ENCODE peak calls at places on chromosomes 16 and 17, in seven cellular contexts. B is fibroblast of mammary gland, V is GM06990, Y is colonic mucosa, F is lung, G is prostate gland, A is BJ. O is an unnamed sample.

GRCh38 chr16:81524382-81524781 is 79.8 kb downstream of the CMIP start:
- DNase-seq in G (no peak), Y (no peak), F (no peak), A (no peak), V (no peak), B (no peak), O (no peak)

GRCh38 chr16:80968386-80969113 is 38.1 kb downstream of the CMC2 start:
- DNase-seq in F (no peak), Y (no peak), V (no peak), B (peak), A (no peak), G (no peak), O (no peak)

GRCh38 chr16:88331989-88332920 is 50.5 kb upstream of the ZNF469 start:
- DNase-seq in V (no peak), G (peak), B (peak), Y (no peak), F (no peak), A (peak), O (peak)

GRCh38 chr16:2912330-2913199 is 834 bp downstream of the FLYWCH1 start:
- DNase-seq in A (no peak), G (no peak), Y (peak), B (peak), V (no peak), F (no peak), O (no peak)

GRCh38 chr16:21613361-21613760 is 14.0 kb downstream of the METTL9 start:
- DNase-seq in F (no peak), B (no peak), Y (no peak), V (no peak), A (no peak), G (no peak), O (no peak)

GRCh38 chr16:49986351-49987124 is 38.5 kb upstream of the CNEP1R1 start:
- DNase-seq in V (no peak), A (peak), F (no peak), Y (no peak), B (peak), G (no peak), O (no peak)

GRCh38 chr17:73089918-73090317 is 2.6 kb downstream of the SLC39A11 start:
- DNase-seq in V (no peak), A (no peak), B (no peak), G (peak), Y (no peak), F (no peak), O (no peak)

GRCh38 chr16:87837627-87838289 is 31.5 kb downstream of the SLC7A5 start:
- DNase-seq in A (no peak), G (no peak), V (no peak), F (no peak), B (no peak), Y (no peak), O (no peak)

GRCh38 chr17:7850970-7851437 is 3.9 kb upstream of the TMEM88 start:
- DNase-seq in V (no peak), B (no peak), G (no peak), A (no peak), F (no peak), Y (peak), O (no peak)

GRCh38 chr17:40541873-40542561 is 23.3 kb downstream of the CCR7 start:
- DNase-seq in B (no peak), G (no peak), Y (no peak), A (no peak), F (no peak), V (no peak), O (no peak)

GRCh38 chr17:67974186-67974585 is 22.1 kb downstream of the C17orf58 start:
- DNase-seq in V (no peak), Y (peak), G (no peak), A (no peak), B (no peak), F (no peak), O (no peak)

GRCh38 chr17:77828749-77829539 is 129.6 kb upstream of the TNRC6C start:
- DNase-seq in F (no peak), G (no peak), A (no peak), Y (no peak), V (no peak), B (no peak), O (no peak)

GRCh38 chr16:80671281-80671849 is 130.6 kb downstream of the DYNLRB2 start:
- DNase-seq in A (no peak), F (no peak), B (no peak), V (peak), G (no peak), Y (no peak), O (no peak)

GRCh38 chr16:89193021-89193575 is 7.2 kb downstream of the SLC22A31 start:
- DNase-seq in G (no peak), F (peak), V (peak), A (no peak), Y (peak), B (peak), O (peak)

GRCh38 chr17:73288534-73289302 is 23.1 kb downstream of the CDC42EP4 start:
- DNase-seq in V (no peak), A (no peak), G (peak), Y (peak), F (peak), B (peak), O (no peak)

GRCh38 chr16:88826070-88826840 is 14.5 kb upstream of the APRT start:
- DNase-seq in Y (peak), F (no peak), V (no peak), G (no peak), B (no peak), A (no peak), O (no peak)

GRCh38 chr17:64056269-64057005 is 36.0 kb upstream of the ICAM2 start:
- DNase-seq in F (no peak), G (no peak), A (no peak), B (no peak), Y (no peak), V (peak), O (no peak)

GRCh38 chr16:77912617-77913016 is 109.7 kb upstream of the CLEC3A start:
- DNase-seq in F (no peak), B (no peak), A (no peak), V (no peak), G (no peak), Y (no peak), O (no peak)

GRCh38 chr16:24188751-24189318 is 67.3 kb upstream of the CACNG3 start:
- DNase-seq in V (no peak), F (no peak), Y (no peak), G (no peak), A (no peak), B (no peak), O (no peak)

GRCh38 chr17:22717211-22717610 is 1024.9 kb downstream of the KCNJ18 start:
- DNase-seq in G (no peak), A (no peak), F (no peak), Y (no peak), B (no peak), V (no peak), O (no peak)

GRCh38 chr17:32142857-32143524 is 689 bp downstream of the RHOT1 start:
- DNase-seq in V (no peak), A (no peak), F (peak), Y (peak), G (peak), B (peak), O (peak)

GRCh38 chr16:57624806-57625500 is 3.5 kb upstream of the ADGRG1 start:
- DNase-seq in V (no peak), G (no peak), B (no peak), F (no peak), Y (no peak), A (no peak), O (no peak)

GRCh38 chr16:75526032-75526790 is 9.7 kb downstream of the CHST5 start:
- DNase-seq in V (no peak), F (no peak), G (no peak), A (no peak), B (no peak), Y (no peak), O (no peak)

GRCh38 chr16:75385507-75386152 is 47.7 kb downstream of the CFDP1 start:
- DNase-seq in G (no peak), V (peak), F (no peak), B (peak), A (no peak), Y (no peak), O (peak)

GRCh38 chr17:7854078-7854777 is 638 bp upstream of the TMEM88 start:
- DNase-seq in B (no peak), V (no peak), F (peak), Y (no peak), G (no peak), A (no peak), O (no peak)

GRCh38 chr16:56332464-56333079 is 92.8 kb downstream of the AMFR start:
- DNase-seq in V (no peak), B (peak), G (no peak), F (peak), A (no peak), Y (peak), O (peak)

GRCh38 chr16:14350626-14351025 is 279.4 kb downstream of the PARN start:
- DNase-seq in G (no peak), B (no peak), V (no peak), A (no peak), Y (no peak), F (no peak), O (no peak)

GRCh38 chr17:10061131-10061581 is 137.2 kb downstream of the GAS7 start:
- DNase-seq in G (no peak), B (peak), V (no peak), A (peak), Y (no peak), F (no peak), O (no peak)

GRCh38 chr17:82105882-82106696 is 8.1 kb upstream of the FASN start:
- DNase-seq in F (peak), Y (peak), A (no peak), G (peak), B (no peak), V (peak), O (peak)

GRCh38 chr16:17364319-17365210 is 106.2 kb downstream of the XYLT1 start:
- DNase-seq in G (peak), B (peak), F (no peak), A (peak), V (no peak), Y (no peak), O (no peak)

GRCh38 chr17:48722924-48723554 is at the start of gene PRAC2:
- DNase-seq in G (peak), A (no peak), B (no peak), Y (peak), F (no peak), V (no peak), O (peak)
- H3K4me3 ChIP-seq in G (peak), A (peak), B (no peak), Y (peak), F (no peak), V (no peak), O (peak)

GRCh38 chr17:58121925-58122324 is 26.3 kb upstream of the OR4D1 start:
- DNase-seq in F (no peak), B (peak), G (no peak), V (no peak), A (no peak), Y (no peak), O (no peak)
- TF ChIP-seq CTCF in F (no peak), B (peak), G (no peak), V (peak), A (no peak), Y (no peak), O (peak)

GRCh38 chr17:47955497-47956461 is 1.9 kb downstream of the PRR15L start:
- DNase-seq in A (no peak), G (peak), Y (peak), F (peak), V (no peak), B (no peak), O (peak)

GRCh38 chr17:47953945-47954344 is 3.7 kb downstream of the PRR15L start:
- DNase-seq in G (no peak), V (no peak), B (no peak), A (no peak), Y (no peak), F (no peak), O (no peak)

GRCh38 chr17:47959825-47960655 is 2.4 kb upstream of the PRR15L start:
- DNase-seq in Y (peak), V (no peak), G (no peak), F (no peak), A (no peak), B (no peak), O (no peak)

GRCh38 chr17:47957591-47958490 is at the start of gene PRR15L:
- DNase-seq in V (no peak), G (peak), F (peak), A (no peak), Y (peak), B (no peak), O (peak)

DNA sequence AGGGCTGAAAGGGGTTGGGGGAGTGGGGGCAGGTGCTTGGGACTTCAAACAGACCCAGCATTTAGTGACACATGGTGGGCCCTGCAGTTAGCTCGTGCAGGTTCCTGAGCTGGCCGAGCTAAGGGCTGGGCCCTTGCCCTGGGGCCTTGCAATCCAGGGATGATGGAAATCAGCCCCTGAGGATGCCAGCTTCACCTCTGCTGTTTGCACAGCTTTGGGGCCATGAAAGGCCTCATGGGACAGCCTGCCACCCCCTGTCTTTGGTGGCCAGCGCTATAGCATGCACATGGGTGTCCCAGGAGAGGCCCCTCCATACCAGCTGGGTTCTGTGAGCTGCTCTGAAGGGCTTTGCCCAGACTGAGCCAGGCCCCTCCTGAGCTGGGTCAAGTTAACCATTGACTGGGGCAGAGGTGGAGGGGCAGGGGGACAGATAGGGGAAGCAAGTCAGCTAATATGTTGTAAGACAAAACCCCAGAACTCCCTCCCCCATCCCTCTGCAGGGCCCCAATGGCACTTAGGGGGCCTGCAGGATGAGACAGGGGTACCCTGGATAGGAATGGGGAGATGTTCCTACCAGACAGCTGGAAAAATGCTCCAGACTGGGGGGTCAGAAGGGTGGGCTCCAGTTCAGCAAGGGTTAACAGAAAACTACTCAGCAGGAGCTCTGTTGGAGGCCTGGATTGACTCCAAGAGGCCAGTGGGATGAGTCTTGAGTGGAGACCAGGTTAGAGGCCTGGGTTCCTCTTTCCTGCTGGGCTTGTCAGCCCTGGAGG is 679 bp downstream of the PRR15L start:
- DNase-seq in G (no peak), A (no peak), F (no peak), B (no peak), V (no peak), Y (no peak), O (no peak)
- H3K4me3 ChIP-seq in G (peak), A (no peak), F (peak), B (no peak), V (no peak), Y (peak), O (peak)

DNA sequence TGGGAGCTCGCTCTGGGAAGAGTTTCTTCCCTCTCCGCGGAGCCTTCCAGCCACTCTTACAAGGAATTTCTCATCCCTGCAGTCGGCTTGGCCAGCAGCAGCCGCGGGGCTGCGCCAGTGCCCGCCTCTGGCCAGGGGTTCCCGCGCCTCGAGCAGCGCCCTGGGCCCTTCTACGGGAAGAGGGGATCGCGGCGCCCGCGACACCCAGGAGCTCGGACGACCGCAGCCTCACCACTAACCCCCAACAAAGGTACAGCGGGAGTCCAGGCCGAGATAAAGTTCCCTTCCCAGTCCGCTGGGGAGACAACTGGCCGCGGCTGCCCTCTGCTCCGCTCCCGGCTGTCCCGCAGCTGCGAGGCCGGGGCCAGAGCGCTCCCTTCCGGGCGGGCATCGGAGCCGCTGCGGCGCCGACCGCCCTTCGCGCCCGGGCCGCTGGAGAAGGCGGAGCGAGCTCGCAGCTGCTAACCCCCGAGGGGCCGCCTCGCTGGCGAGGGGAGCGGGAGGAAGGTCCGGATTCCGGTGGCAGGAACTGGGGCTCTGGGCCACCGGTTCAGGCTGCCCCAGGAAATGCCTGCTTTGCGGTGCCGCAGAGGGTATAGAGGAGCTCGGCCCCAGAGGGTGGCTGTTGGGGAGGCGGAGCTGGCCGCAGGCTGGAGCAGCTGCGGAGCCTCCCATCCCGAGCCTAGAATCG is 3.6 kb upstream of the HS3ST3B1 start:
- DNase-seq in B (peak), V (no peak), G (no peak), A (no peak), Y (no peak), F (peak), O (no peak)
- TF ChIP-seq CTCF in B (no peak), V (no peak), G (no peak), A (peak), Y (no peak), F (no peak), O (peak)

DNA sequence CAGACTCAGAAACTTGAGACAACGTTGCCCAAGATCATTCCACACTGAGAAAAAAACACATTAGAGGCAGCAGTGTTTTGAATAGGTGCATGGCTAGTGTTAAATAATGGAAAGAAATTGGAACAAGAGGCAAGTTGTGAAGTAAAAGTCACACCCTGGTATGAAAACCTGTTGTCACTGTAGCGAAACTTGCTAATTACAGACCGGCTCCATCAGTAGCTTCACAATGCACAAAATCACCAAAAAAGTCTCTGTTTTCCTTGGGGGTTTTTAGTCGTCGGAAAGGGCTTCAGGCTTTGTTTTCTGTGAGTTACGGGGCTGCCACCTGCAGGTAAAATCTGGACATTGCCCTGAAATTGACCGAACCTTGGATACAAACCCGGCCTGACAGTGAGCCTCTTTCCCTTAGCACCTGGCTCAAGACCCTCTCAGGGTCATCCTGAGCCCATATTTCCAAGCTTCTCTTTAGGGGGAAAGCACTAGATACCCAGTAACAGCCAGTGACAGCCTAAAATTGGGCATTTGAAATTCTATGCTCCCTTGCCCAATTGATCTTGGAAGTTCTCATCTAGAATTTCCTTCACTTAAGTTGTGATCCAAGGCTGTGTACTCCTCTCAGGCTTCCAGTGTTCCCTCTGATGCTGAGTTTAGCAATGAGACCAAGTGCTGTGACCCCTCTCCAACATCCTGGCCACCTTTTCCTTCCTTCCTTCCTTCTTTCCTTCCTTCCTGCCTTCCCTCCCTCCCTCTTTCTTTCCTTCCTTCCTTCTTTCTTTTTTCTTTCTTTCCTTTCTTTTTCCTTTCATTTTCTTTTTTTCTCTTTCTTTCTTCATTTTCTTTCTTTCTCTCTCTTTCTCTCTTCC is 7.2 kb upstream of the GRB2 start:
- DNase-seq in Y (peak), A (no peak), B (peak), G (peak), V (peak), F (peak), O (no peak)
- H3K4me3 ChIP-seq in Y (no peak), A (no peak), B (no peak), G (no peak), V (peak), F (no peak), O (no peak)

GRCh38 chr17:37527249-37527851 is 37.7 kb downstream of the DUSP14 start:
- DNase-seq in Y (peak), A (no peak), B (peak), F (no peak), V (no peak), G (peak), O (peak)
- TF ChIP-seq CTCF in Y (peak), A (peak), B (peak), F (peak), V (peak), G (peak), O (peak)

DNA sequence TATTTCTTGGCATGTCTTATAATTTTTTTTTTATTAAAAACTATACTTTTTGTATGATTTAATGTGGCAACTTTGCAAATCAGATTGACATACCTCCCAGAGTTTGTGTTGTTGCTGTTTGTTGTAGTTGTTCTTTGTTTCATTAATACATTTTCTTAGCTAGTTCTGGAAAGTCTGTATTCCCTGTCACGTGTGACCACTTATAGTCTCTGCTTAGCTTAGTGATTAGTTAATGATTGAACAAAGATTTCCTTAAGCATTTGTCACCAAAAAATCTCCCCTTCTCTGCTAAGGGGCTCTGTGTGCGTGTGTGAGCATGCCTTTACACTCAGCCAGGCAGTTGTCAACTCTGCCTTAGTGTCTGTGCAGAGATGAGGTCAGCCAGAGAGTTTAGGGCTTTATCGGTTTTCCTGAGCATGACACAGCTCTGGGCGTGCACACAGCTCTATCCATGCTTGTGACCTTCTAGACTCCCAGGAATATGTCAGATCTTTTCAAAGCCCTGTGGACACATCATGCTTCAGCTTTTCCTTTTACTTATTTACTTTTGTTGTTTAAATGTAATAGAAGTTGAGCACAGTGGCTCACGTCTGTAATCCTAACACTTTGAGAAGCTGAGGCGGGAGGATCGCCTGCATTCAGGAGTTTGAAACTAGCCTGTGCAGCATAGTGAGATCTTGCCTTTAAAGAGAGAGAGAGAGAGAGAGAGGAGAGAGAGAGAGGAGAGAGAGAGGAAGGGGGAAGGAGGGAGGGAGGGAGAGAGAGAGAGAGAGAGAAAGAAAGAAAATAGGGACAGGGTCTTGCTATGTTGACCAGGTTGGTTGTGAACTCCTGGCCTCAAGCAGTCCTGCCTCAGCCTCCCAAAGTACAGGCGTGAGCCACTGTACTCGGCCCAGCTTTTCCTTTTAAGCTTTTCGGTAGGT is 21.9 kb downstream of the DNAI2 start:
- DNase-seq in A (no peak), Y (no peak), B (peak), G (no peak), F (no peak), V (no peak), O (no peak)
- H3K4me3 ChIP-seq in A (no peak), Y (no peak), B (no peak), G (no peak), F (no peak), V (no peak), O (no peak)